ENCODE peak calls at places on chromosome 6, in eight cellular contexts. K is heart left ventricle, F is right atrium auricular region, M is tibial artery, Z is prostate gland, C is SJSA1, Y is fibroblast of lung, H is ascending aorta. B is an unnamed sample.
A peak's percentile ranks its signal among the peaks of the same experiment; 100 is the strongest.

GRCh38 chr6:137227872-137228302 is 8.7 kb upstream of the IFNGR1 start:
- DNase-seq in Z (no peak), K (no peak), H (no peak), M (no peak), Y (no peak), F (no peak), C (no peak), B (no peak)

GRCh38 chr6:128676456-128676855 is 156.1 kb upstream of the PTPRK start:
- DNase-seq in F (no peak), M (no peak), Y (no peak), H (no peak), C (no peak), Z (no peak), K (no peak), B (no peak)

GRCh38 chr6:4616311-4616710 is 159.9 kb upstream of the CDYL start:
- DNase-seq in C (no peak), M (no peak), F (no peak), Z (no peak), Y (no peak), H (no peak), K (no peak), B (no peak)

GRCh38 chr6:142853244-142854180 is 91.5 kb downstream of the HIVEP2 start:
- DNase-seq in K (no peak), Z (no peak), H (no peak), C (peak; percentile 47), F (no peak), Y (peak; percentile 45), M (no peak), B (no peak)

GRCh38 chr6:152185158-152185574 is 377.7 kb downstream of the ESR1 start:
- DNase-seq in K (no peak), H (no peak), C (no peak), F (no peak), Z (no peak), M (no peak), Y (no peak), B (no peak)

GRCh38 chr6:155782320-155782730 is 326.7 kb upstream of the NOX3 start:
- DNase-seq in C (peak; percentile 76), M (no peak), H (no peak), Y (peak; percentile 99), Z (peak; percentile 27), F (no peak), K (no peak), B (peak; percentile 61)

GRCh38 chr6:40715501-40716403 is 128.6 kb upstream of the LRFN2 start:
- DNase-seq in C (no peak), F (no peak), Y (no peak), K (no peak), M (no peak), H (no peak), Z (no peak), B (no peak)

GRCh38 chr6:112923940-112924587 is 576.9 kb downstream of the RFPL4B start:
- DNase-seq in H (no peak), F (no peak), K (no peak), C (no peak), Y (peak; percentile 80), Z (no peak), M (no peak), B (no peak)

GRCh38 chr6:150076196-150076893 is 7.4 kb upstream of the ULBP3 start:
- DNase-seq in Z (no peak), M (no peak), H (no peak), K (no peak), F (no peak), Y (peak; percentile 57), C (no peak), B (no peak)

GRCh38 chr6:156992396-156992795 is 215.2 kb downstream of the ARID1B start:
- DNase-seq in F (no peak), Y (no peak), K (peak; percentile 76), C (no peak), M (no peak), Z (no peak), H (no peak), B (no peak)

GRCh38 chr6:116624036-116624805 is 7.9 kb downstream of the RSPH4A start:
- DNase-seq in C (no peak), F (no peak), Y (peak; percentile 7), M (no peak), Z (no peak), K (no peak), H (no peak), B (no peak)

GRCh38 chr6:109165392-109165964 is 70.2 kb downstream of the CEP57L1 start:
- DNase-seq in Y (peak; percentile 74), M (no peak), F (no peak), Z (no peak), K (no peak), H (no peak), C (no peak), B (no peak)

GRCh38 chr6:156256161-156256560 is 521.0 kb upstream of the ARID1B start:
- DNase-seq in C (no peak), H (no peak), Z (no peak), F (no peak), M (no peak), Y (no peak), K (no peak), B (no peak)

GRCh38 chr6:82385961-82386360 is 22.3 kb downstream of the TPBG start:
- DNase-seq in F (no peak), Z (no peak), H (no peak), Y (no peak), M (no peak), K (no peak), C (no peak), B (no peak)

GRCh38 chr6:33050013-33050800 is 23.2 kb downstream of the HLA-DPA1 start:
- DNase-seq in F (no peak), C (no peak), Z (no peak), M (no peak), Y (no peak), H (no peak), K (no peak), B (no peak)

GRCh38 chr6:81791756-81792155 is 39.3 kb upstream of the TENT5A start:
- DNase-seq in C (no peak), F (no peak), M (no peak), Z (no peak), H (no peak), Y (no peak), K (no peak), B (no peak)

GRCh38 chr6:113644861-113645575 is 212.1 kb upstream of the MARCKS start:
- DNase-seq in M (no peak), Z (no peak), F (no peak), K (no peak), Y (peak; percentile 99), H (no peak), C (peak; percentile 72), B (no peak)

DNA sequence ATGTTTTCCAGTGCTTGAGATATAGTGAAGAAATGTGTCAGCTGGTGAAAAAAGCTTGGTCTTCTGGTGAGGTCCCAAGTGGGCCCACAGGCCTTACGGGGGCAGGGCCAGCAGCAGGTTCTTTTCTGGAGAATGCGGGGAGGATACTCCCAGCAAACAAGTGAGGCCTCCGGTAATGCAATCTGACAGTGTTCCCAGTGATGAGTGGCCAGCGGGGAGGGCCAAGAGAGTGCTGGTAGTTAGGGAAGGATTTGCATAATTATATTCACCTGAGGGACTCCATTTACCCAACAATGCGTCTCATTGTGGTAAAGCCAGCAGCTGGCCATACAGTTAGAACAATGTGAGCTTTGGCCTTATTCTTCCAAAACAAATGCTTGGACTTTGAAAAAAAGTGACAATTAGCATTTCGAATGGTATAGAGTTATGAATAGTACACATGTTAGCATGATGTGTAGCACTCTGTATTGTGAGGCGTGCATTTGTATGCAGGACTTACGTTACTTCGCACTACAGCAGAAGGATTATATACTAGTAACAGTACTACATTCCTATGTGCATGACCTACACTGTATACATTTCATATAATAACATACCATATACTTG is 69.7 kb downstream of the MYB start:
- DNase-seq in H (no peak), C (no peak), Z (no peak), M (no peak), F (no peak), K (no peak), Y (no peak), B (no peak)
- H3K27ac ChIP-seq in H (no peak overlapping the region), C (no peak overlapping the region), Z (no peak overlapping the region), M (no peak overlapping the region), F (no peak overlapping the region), K (no peak overlapping the region), Y (no peak overlapping the region), B (no peak overlapping the region)

GRCh38 chr6:17392978-17393334 is 439 bp upstream of the CAP2 start:
- DNase-seq in F (no peak), Z (no peak), K (no peak), H (no peak), C (no peak), Y (no peak), M (no peak), B (no peak)
- H3K27me3 ChIP-seq in F (no peaks in the 10 kb centered on the region), Z (no peaks in the 10 kb centered on the region), K (no peaks in the 10 kb centered on the region), H (no peaks in the 10 kb centered on the region), C (no peaks in the 10 kb centered on the region), Y (no peaks in the 10 kb centered on the region), M (no peaks in the 10 kb centered on the region), B (no peaks in the 10 kb centered on the region)

GRCh38 chr6:167988945-167989841 is 8.3 kb upstream of the KIF25 start:
- DNase-seq in H (no peak), Y (no peak), M (no peak), K (no peak), F (no peak), C (peak; percentile 36), Z (no peak), B (no peak)
- H3K9me3 ChIP-seq in H (no peaks in the 10 kb centered on the region), Y (no peaks in the 10 kb centered on the region), M (no peaks in the 10 kb centered on the region), K (no peaks in the 10 kb centered on the region), F (no peaks in the 10 kb centered on the region), C (peaks cover 4% of the 10 kb centered on the region), Z (no peaks in the 10 kb centered on the region), B (no peaks in the 10 kb centered on the region)

DNA sequence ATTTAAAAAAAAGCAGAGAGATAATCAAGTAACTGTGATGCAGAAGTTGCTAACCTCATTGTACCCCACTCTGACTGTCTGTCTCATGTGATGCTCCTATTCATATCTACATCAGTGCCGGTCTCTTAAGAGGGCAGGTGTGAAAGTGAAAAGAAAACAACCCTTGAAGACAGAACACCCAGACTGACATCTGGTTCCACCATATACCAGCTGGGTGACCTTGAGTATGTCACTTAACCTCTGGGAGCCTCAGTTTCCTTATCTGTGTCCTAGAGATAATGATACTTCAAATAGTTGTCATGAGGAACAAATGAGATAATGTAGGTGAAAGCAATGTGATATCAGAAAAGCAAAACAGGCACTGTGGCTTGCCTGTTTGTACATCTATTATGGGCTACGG is 426.8 kb upstream of the SOX4 start:
- DNase-seq in H (no peak), Z (no peak), M (no peak), K (no peak), F (no peak), C (no peak), Y (no peak), B (no peak)
- H3K27ac ChIP-seq in H (no peak overlapping the region), Z (no peak overlapping the region), M (no peak overlapping the region), K (no peak overlapping the region), F (peak overlapping the region; percentile 9), C (no peak overlapping the region), Y (no peak overlapping the region), B (no peak overlapping the region)

DNA sequence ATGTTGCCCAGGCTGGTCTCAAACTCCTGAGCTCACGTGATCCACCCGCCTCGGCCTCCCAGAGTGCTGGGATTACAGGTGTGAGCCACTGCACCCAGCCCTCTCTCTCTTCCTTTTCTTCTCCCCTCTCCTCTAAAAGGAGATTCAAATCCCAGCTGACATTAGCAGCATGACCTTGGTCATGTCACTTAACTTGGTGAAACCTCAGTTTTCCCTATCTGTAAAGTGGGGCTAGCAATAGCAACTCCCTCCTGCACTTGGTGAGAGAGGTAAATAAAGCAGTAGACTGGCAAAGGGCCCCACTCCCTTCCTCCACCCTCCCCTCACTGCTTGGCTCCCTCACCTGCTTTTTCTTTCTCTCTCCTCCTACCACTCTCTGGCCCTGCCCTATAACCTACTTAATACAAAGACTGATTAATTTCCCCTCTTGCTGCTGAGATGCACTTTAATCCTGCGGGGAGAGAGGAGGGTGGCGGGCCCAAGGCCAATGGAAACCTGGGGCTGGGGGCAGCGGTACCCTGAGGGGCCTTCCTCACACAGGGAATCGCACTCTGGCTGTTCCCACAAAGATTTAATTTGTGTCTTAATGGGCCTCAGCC is 54.2 kb upstream of the ZFAND3 start:
- DNase-seq in Y (no peak), F (no peak), K (no peak), Z (no peak), C (no peak), M (no peak), H (no peak), B (no peak)
- H3K27me3 ChIP-seq in Y (peaks cover 12% of the 10 kb centered on the region), F (no peaks in the 10 kb centered on the region), K (no peaks in the 10 kb centered on the region), Z (no peaks in the 10 kb centered on the region), C (no peaks in the 10 kb centered on the region), M (no peaks in the 10 kb centered on the region), H (no peaks in the 10 kb centered on the region), B (no peaks in the 10 kb centered on the region)

B was measured in A673.